ENCODE peak calls at places on chromosome 5, in seven cellular contexts. N is IMR-90; G is GM12865; O is effector CD8-positive, alpha-beta T cell; S is activated gamma-delta T cell treated with Interleukin-2 at 50 U/mL for 16 hours; M is HEK293T; I is GM04504. L is an unnamed sample.

GRCh38 chr5:1095302-1096016 is 16.4 kb downstream of the SLC12A7 start:
- DNase-seq in N (no peak), S (no peak), I (no peak), G (no peak), O (no peak), M (no peak), L (no peak)

GRCh38 chr5:10737880-10738279 is 23.2 kb downstream of the DAP start:
- DNase-seq in N (no peak), G (no peak), I (no peak), M (no peak), O (no peak), S (no peak), L (no peak)

GRCh38 chr5:176812269-176813259 is 2.2 kb downstream of the UNC5A start:
- DNase-seq in M (peak), N (no peak), O (no peak), G (no peak), S (no peak), I (no peak), L (no peak)

GRCh38 chr5:111345731-111346130 is 121.5 kb downstream of the CAMK4 start:
- DNase-seq in M (no peak), O (no peak), N (peak), S (no peak), G (no peak), I (peak), L (no peak)

GRCh38 chr5:142512680-142513042 is 173.2 kb downstream of the FGF1 start:
- DNase-seq in N (peak), G (no peak), I (no peak), O (no peak), S (no peak), M (no peak), L (no peak)

GRCh38 chr5:171397190-171397589 is 9.5 kb downstream of the NPM1 start:
- DNase-seq in I (no peak), O (no peak), N (no peak), S (no peak), M (no peak), G (no peak), L (no peak)

GRCh38 chr5:40410231-40410861 is 269.4 kb upstream of the PTGER4 start:
- DNase-seq in S (peak), N (peak), O (peak), M (no peak), G (peak), I (no peak), L (peak)

GRCh38 chr5:50711280-50711679 is 44.8 kb downstream of the PARP8 start:
- DNase-seq in N (peak), O (peak), I (no peak), G (peak), S (peak), M (peak), L (peak)

GRCh38 chr5:144191998-144192397 is 21.3 kb downstream of the KCTD16 start:
- DNase-seq in G (peak), M (peak), N (peak), O (no peak), I (no peak), S (peak), L (peak)

GRCh38 chr5:98904786-98905185 is 24.0 kb downstream of the CHD1 start:
- DNase-seq in I (no peak), N (peak), M (no peak), G (no peak), S (no peak), O (no peak), L (no peak)

GRCh38 chr5:88883566-88884434 is 816 bp upstream of the MEF2C start:
- DNase-seq in O (no peak), G (peak), M (peak), N (peak), S (no peak), I (peak), L (no peak)

GRCh38 chr5:156474251-156474650 is 147.3 kb downstream of the SGCD start:
- DNase-seq in M (no peak), O (no peak), N (peak), I (no peak), S (no peak), G (no peak), L (no peak)

GRCh38 chr5:57499262-57500050 is 16.8 kb upstream of the ACTBL2 start:
- DNase-seq in S (no peak), I (peak), N (peak), O (no peak), M (peak), G (peak), L (no peak)

GRCh38 chr5:175560011-175560410 is 81.7 kb downstream of the SFXN1 start:
- DNase-seq in O (no peak), M (no peak), N (no peak), G (no peak), S (no peak), I (no peak), L (no peak)

GRCh38 chr5:181187500-181188213 is 17.3 kb downstream of the TRIM7 start:
- DNase-seq in G (peak), O (no peak), M (peak), N (peak), S (no peak), I (peak), L (peak)